ENCODE peak calls at places on chromosome 6, in eight cellular contexts. One of them, this sample, is unnamed.

GRCh38 chr6:23027281-23027680 is 457.9 kb downstream of the HDGFL1 start:
- DNase-seq in SK-N-SH: no peak
- DNase-seq in tibial nerve: no peak
- DNase-seq in upper lobe of left lung: no peak
- DNase-seq in HepG2: no peak
- DNase-seq in GM12878: no peak
- DNase-seq in K562: no peak
- DNase-seq in esophagus muscularis mucosa: no peak
- DNase-seq in this sample: no peak

GRCh38 chr6:142833054-142833453 is 111.9 kb downstream of the HIVEP2 start:
- DNase-seq in SK-N-SH: no peak
- DNase-seq in tibial nerve: no peak
- DNase-seq in upper lobe of left lung: no peak
- DNase-seq in HepG2: no peak
- DNase-seq in GM12878: no peak
- DNase-seq in K562: no peak
- DNase-seq in esophagus muscularis mucosa: no peak
- DNase-seq in this sample: no peak

GRCh38 chr6:150417247-150417646 is 48.4 kb downstream of the IYD start:
- DNase-seq in SK-N-SH: no peak
- DNase-seq in tibial nerve: no peak
- DNase-seq in upper lobe of left lung: no peak
- DNase-seq in HepG2: no peak
- DNase-seq in GM12878: no peak
- DNase-seq in K562: no peak
- DNase-seq in esophagus muscularis mucosa: no peak
- DNase-seq in this sample: no peak

GRCh38 chr6:155604991-155605390 is 149.4 kb upstream of the NOX3 start:
- DNase-seq in SK-N-SH: no peak
- DNase-seq in tibial nerve: no peak
- DNase-seq in upper lobe of left lung: no peak
- DNase-seq in HepG2: no peak
- DNase-seq in GM12878: no peak
- DNase-seq in K562: no peak
- DNase-seq in esophagus muscularis mucosa: no peak
- DNase-seq in this sample: no peak

GRCh38 chr6:163180874-163181541 is 233.5 kb upstream of the QKI start:
- DNase-seq in SK-N-SH: no peak
- DNase-seq in tibial nerve: peak
- DNase-seq in upper lobe of left lung: peak
- DNase-seq in HepG2: peak
- DNase-seq in GM12878: no peak
- DNase-seq in K562: peak
- DNase-seq in esophagus muscularis mucosa: peak
- DNase-seq in this sample: no peak

GRCh38 chr6:35275861-35276260 is 16.3 kb downstream of the ZNF76 start:
- DNase-seq in SK-N-SH: no peak
- DNase-seq in tibial nerve: no peak
- DNase-seq in upper lobe of left lung: no peak
- DNase-seq in HepG2: no peak
- DNase-seq in GM12878: no peak
- DNase-seq in K562: no peak
- DNase-seq in esophagus muscularis mucosa: no peak
- DNase-seq in this sample: no peak

GRCh38 chr6:69349776-69350175 is 447.0 kb downstream of the LMBRD1 start:
- DNase-seq in SK-N-SH: no peak
- DNase-seq in tibial nerve: no peak
- DNase-seq in upper lobe of left lung: no peak
- DNase-seq in HepG2: no peak
- DNase-seq in GM12878: no peak
- DNase-seq in K562: no peak
- DNase-seq in esophagus muscularis mucosa: no peak
- DNase-seq in this sample: no peak

GRCh38 chr6:49646942-49647341 is 10.3 kb upstream of the RHAG start:
- DNase-seq in SK-N-SH: no peak
- DNase-seq in tibial nerve: no peak
- DNase-seq in upper lobe of left lung: no peak
- DNase-seq in HepG2: no peak
- DNase-seq in GM12878: no peak
- DNase-seq in K562: no peak
- DNase-seq in esophagus muscularis mucosa: no peak
- DNase-seq in this sample: no peak

GRCh38 chr6:135176464-135176863 is 4.6 kb upstream of the MYB start:
- DNase-seq in SK-N-SH: no peak
- DNase-seq in tibial nerve: no peak
- DNase-seq in upper lobe of left lung: no peak
- DNase-seq in HepG2: no peak
- DNase-seq in GM12878: no peak
- DNase-seq in K562: no peak
- DNase-seq in esophagus muscularis mucosa: no peak
- DNase-seq in this sample: no peak

GRCh38 chr6:149033454-149034241 is 283.9 kb upstream of the TAB2 start:
- DNase-seq in SK-N-SH: no peak
- DNase-seq in tibial nerve: no peak
- DNase-seq in upper lobe of left lung: no peak
- DNase-seq in HepG2: no peak
- DNase-seq in GM12878: peak
- DNase-seq in K562: no peak
- DNase-seq in esophagus muscularis mucosa: peak
- DNase-seq in this sample: no peak

GRCh38 chr6:38413097-38413800 is 226.5 kb downstream of the BTBD9 start:
- DNase-seq in SK-N-SH: no peak
- DNase-seq in tibial nerve: peak
- DNase-seq in upper lobe of left lung: no peak
- DNase-seq in HepG2: no peak
- DNase-seq in GM12878: no peak
- DNase-seq in K562: no peak
- DNase-seq in esophagus muscularis mucosa: no peak
- DNase-seq in this sample: peak

GRCh38 chr6:36780517-36781210 is 58.6 kb downstream of the CPNE5 start:
- DNase-seq in SK-N-SH: no peak
- DNase-seq in tibial nerve: no peak
- DNase-seq in upper lobe of left lung: peak
- DNase-seq in HepG2: peak
- DNase-seq in GM12878: no peak
- DNase-seq in K562: no peak
- DNase-seq in esophagus muscularis mucosa: no peak
- DNase-seq in this sample: no peak

GRCh38 chr6:6315660-6316059 is 4.8 kb downstream of the F13A1 start:
- DNase-seq in SK-N-SH: peak
- DNase-seq in tibial nerve: peak
- DNase-seq in upper lobe of left lung: no peak
- DNase-seq in HepG2: peak
- DNase-seq in GM12878: no peak
- DNase-seq in K562: peak
- DNase-seq in esophagus muscularis mucosa: no peak
- DNase-seq in this sample: no peak

GRCh38 chr6:6317386-6317785 is 3.1 kb downstream of the F13A1 start:
- DNase-seq in SK-N-SH: no peak
- DNase-seq in tibial nerve: no peak
- DNase-seq in upper lobe of left lung: no peak
- DNase-seq in HepG2: no peak
- DNase-seq in GM12878: no peak
- DNase-seq in K562: no peak
- DNase-seq in esophagus muscularis mucosa: no peak
- DNase-seq in this sample: no peak

GRCh38 chr6:6320901-6321300 is 439 bp upstream of the F13A1 start:
- DNase-seq in SK-N-SH: no peak
- DNase-seq in tibial nerve: no peak
- DNase-seq in upper lobe of left lung: no peak
- DNase-seq in HepG2: no peak
- DNase-seq in GM12878: no peak
- DNase-seq in K562: no peak
- DNase-seq in esophagus muscularis mucosa: no peak
- DNase-seq in this sample: no peak

GRCh38 chr6:6319947-6320811 is at the start of gene F13A1:
- DNase-seq in SK-N-SH: no peak
- DNase-seq in tibial nerve: no peak
- DNase-seq in upper lobe of left lung: no peak
- DNase-seq in HepG2: no peak
- DNase-seq in GM12878: no peak
- DNase-seq in K562: no peak
- DNase-seq in esophagus muscularis mucosa: peak
- DNase-seq in this sample: no peak

GRCh38 chr6:6317825-6318733 is 2.4 kb downstream of the F13A1 start:
- DNase-seq in SK-N-SH: no peak
- DNase-seq in tibial nerve: no peak
- DNase-seq in upper lobe of left lung: no peak
- DNase-seq in HepG2: no peak
- DNase-seq in GM12878: no peak
- DNase-seq in K562: no peak
- DNase-seq in esophagus muscularis mucosa: no peak
- DNase-seq in this sample: no peak
- H3K4me3 ChIP-seq in SK-N-SH: no peak
- H3K4me3 ChIP-seq in tibial nerve: no peak
- H3K4me3 ChIP-seq in upper lobe of left lung: no peak
- H3K4me3 ChIP-seq in HepG2: no peak
- H3K4me3 ChIP-seq in GM12878: no peak
- H3K4me3 ChIP-seq in K562: no peak
- H3K4me3 ChIP-seq in esophagus muscularis mucosa: peak
- H3K4me3 ChIP-seq in this sample: no peak

GRCh38 chr6:133894795-133895401 is 6.0 kb downstream of the TCF21 start:
- DNase-seq in SK-N-SH: no peak
- DNase-seq in tibial nerve: no peak
- DNase-seq in upper lobe of left lung: no peak
- DNase-seq in HepG2: no peak
- DNase-seq in GM12878: no peak
- DNase-seq in K562: no peak
- DNase-seq in esophagus muscularis mucosa: no peak
- DNase-seq in this sample: peak
- TF ChIP-seq EP300 in SK-N-SH: no peak
- TF ChIP-seq EP300 in tibial nerve: no peak
- TF ChIP-seq EP300 in upper lobe of left lung: no peak
- TF ChIP-seq EP300 in HepG2: no peak
- TF ChIP-seq EP300 in GM12878: no peak
- TF ChIP-seq EP300 in K562: no peak
- TF ChIP-seq EP300 in esophagus muscularis mucosa: no peak
- TF ChIP-seq EP300 in this sample: no peak

GRCh38 chr6:113560908-113561307 is 296.2 kb upstream of the MARCKS start:
- DNase-seq in SK-N-SH: no peak
- DNase-seq in tibial nerve: no peak
- DNase-seq in upper lobe of left lung: no peak
- DNase-seq in HepG2: no peak
- DNase-seq in GM12878: no peak
- DNase-seq in K562: no peak
- DNase-seq in esophagus muscularis mucosa: no peak
- DNase-seq in this sample: no peak

GRCh38 chr6:113560376-113560775 is 296.8 kb upstream of the MARCKS start:
- DNase-seq in SK-N-SH: no peak
- DNase-seq in tibial nerve: no peak
- DNase-seq in upper lobe of left lung: no peak
- DNase-seq in HepG2: no peak
- DNase-seq in GM12878: no peak
- DNase-seq in K562: no peak
- DNase-seq in esophagus muscularis mucosa: no peak
- DNase-seq in this sample: no peak

GRCh38 chr6:113565306-113565705 is 291.8 kb upstream of the MARCKS start:
- DNase-seq in SK-N-SH: no peak
- DNase-seq in tibial nerve: no peak
- DNase-seq in upper lobe of left lung: no peak
- DNase-seq in HepG2: no peak
- DNase-seq in GM12878: no peak
- DNase-seq in K562: no peak
- DNase-seq in esophagus muscularis mucosa: no peak
- DNase-seq in this sample: no peak

GRCh38 chr6:113562248-113562647 is 294.9 kb upstream of the MARCKS start:
- DNase-seq in SK-N-SH: no peak
- DNase-seq in tibial nerve: no peak
- DNase-seq in upper lobe of left lung: no peak
- DNase-seq in HepG2: no peak
- DNase-seq in GM12878: no peak
- DNase-seq in K562: no peak
- DNase-seq in esophagus muscularis mucosa: no peak
- DNase-seq in this sample: no peak

DNA sequence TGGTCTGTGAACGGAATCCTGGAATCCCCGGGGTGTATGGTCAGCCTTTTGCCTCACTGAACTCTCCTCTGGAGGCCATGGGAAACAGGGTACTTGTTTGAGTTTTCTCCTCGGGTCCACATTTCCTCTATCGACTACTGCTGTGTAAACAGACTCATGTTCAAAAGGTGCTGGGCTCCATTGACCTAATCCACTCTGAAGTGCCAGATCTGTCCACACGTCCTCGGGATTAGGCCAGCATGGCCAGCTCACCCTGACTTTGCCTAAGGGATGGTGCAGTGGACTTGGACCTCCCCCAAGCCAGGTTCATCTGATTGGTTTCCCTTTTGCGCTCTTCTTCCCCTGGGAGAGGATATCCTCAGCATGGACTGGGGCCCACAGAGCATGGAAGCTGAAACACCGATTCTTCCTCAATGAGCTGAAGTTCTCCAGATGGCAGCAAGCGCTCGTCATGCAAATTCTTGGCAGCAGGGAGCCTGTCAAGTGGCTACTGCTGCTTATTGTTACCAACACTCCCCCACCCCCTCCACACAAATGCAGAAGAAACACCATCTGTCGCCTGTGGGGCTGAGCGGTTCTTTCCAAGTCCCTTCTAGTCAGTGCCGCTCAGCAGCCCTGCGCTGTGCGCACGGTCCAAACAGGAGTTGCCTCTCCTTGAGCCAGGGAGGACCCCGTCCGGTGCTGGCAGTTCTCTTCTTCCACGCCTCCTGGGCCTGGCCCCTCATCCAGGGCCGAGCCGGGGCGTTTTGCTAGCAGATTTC is 292.6 kb upstream of the MARCKS start:
- DNase-seq in SK-N-SH: peak
- DNase-seq in tibial nerve: peak
- DNase-seq in upper lobe of left lung: peak
- DNase-seq in HepG2: peak
- DNase-seq in GM12878: no peak
- DNase-seq in K562: no peak
- DNase-seq in esophagus muscularis mucosa: peak
- DNase-seq in this sample: peak
- H3K4me3 ChIP-seq in SK-N-SH: no peak
- H3K4me3 ChIP-seq in tibial nerve: peak
- H3K4me3 ChIP-seq in upper lobe of left lung: no peak
- H3K4me3 ChIP-seq in HepG2: no peak
- H3K4me3 ChIP-seq in GM12878: no peak
- H3K4me3 ChIP-seq in K562: no peak
- H3K4me3 ChIP-seq in esophagus muscularis mucosa: peak
- H3K4me3 ChIP-seq in this sample: peak

DNA sequence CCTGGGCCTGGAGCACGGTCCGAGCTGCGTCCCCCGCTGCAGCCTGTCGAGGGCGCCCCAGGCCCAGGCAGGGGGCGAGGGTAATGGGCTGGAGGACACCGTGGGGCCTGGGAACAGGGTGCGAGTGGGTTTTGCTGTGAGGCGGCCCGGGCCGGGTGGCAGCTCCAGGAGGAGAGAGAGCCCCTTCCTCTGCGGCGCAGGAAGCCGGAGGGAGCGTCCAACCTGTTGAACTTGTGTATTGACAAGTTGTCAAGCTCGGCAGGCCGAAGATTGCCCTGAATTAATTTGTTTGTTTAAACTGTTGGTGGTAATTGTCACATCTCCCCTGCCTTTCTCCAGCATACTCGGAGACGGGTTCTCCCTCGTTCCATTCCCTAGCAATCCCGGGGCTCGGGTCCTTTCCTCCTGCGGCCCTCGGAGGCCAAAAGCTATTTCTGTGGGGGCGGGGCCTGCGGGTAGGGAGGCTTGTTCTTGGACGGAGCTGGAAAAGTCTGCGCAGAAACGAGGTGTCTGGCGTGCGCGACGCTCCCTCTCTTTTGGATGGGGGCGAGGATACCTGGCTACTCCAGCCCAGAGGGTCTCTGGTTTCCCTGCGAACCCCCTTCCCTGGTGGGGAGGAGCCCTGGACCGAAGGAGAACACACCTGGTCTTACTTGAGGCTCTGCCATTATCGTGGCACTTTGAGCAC is 9.9 kb downstream of the NR2E1 start:
- DNase-seq in SK-N-SH: peak
- DNase-seq in tibial nerve: no peak
- DNase-seq in upper lobe of left lung: peak
- DNase-seq in HepG2: no peak
- DNase-seq in GM12878: no peak
- DNase-seq in K562: peak
- DNase-seq in esophagus muscularis mucosa: no peak
- DNase-seq in this sample: no peak
- TF ChIP-seq EP300 in SK-N-SH: no peak
- TF ChIP-seq EP300 in tibial nerve: no peak
- TF ChIP-seq EP300 in upper lobe of left lung: no peak
- TF ChIP-seq EP300 in HepG2: no peak
- TF ChIP-seq EP300 in GM12878: no peak
- TF ChIP-seq EP300 in K562: no peak
- TF ChIP-seq EP300 in esophagus muscularis mucosa: no peak
- TF ChIP-seq EP300 in this sample: no peak